ENCODE peak calls at places on chromosome 5, in five cellular contexts. One of them, this sample, is unnamed.

GRCh38 chr5:2531318-2531717 is 220.2 kb downstream of the IRX2 start:
- DNase-seq in HepG2: no peak
- DNase-seq in hepatocyte: no peak
- DNase-seq in neural progenitor cell: no peak
- DNase-seq in GM23338: no peak
- DNase-seq in this sample: no peak

GRCh38 chr5:37888476-37888875 is 48.6 kb upstream of the GDNF start:
- DNase-seq in HepG2: no peak
- DNase-seq in hepatocyte: no peak
- DNase-seq in neural progenitor cell: no peak
- DNase-seq in GM23338: no peak
- DNase-seq in this sample: no peak

GRCh38 chr5:131150408-131150807 is 14.6 kb downstream of the HINT1 start:
- DNase-seq in HepG2: no peak
- DNase-seq in hepatocyte: no peak
- DNase-seq in neural progenitor cell: no peak
- DNase-seq in GM23338: no peak
- DNase-seq in this sample: no peak

GRCh38 chr5:154945695-154946301 is 4.9 kb downstream of the MRPL22 start:
- DNase-seq in HepG2: no peak
- DNase-seq in hepatocyte: no peak
- DNase-seq in neural progenitor cell: peak; percentile 20
- DNase-seq in GM23338: peak; percentile 49
- DNase-seq in this sample: no peak

GRCh38 chr5:168317521-168318147 is 26.2 kb downstream of the WWC1 start:
- DNase-seq in HepG2: peak; percentile 92
- DNase-seq in hepatocyte: peak; percentile 95
- DNase-seq in neural progenitor cell: peak; percentile 35
- DNase-seq in GM23338: no peak
- DNase-seq in this sample: peak; percentile 84

GRCh38 chr5:169176686-169177430 is 124.1 kb downstream of the SLIT3 start:
- DNase-seq in HepG2: no peak
- DNase-seq in hepatocyte: no peak
- DNase-seq in neural progenitor cell: no peak
- DNase-seq in GM23338: no peak
- DNase-seq in this sample: no peak

GRCh38 chr5:143245929-143246561 is 157.4 kb downstream of the NR3C1 start:
- DNase-seq in HepG2: peak; percentile 64
- DNase-seq in hepatocyte: peak; percentile 44
- DNase-seq in neural progenitor cell: no peak
- DNase-seq in GM23338: no peak
- DNase-seq in this sample: peak; percentile 81

GRCh38 chr5:160260881-160261815 is 31.8 kb downstream of the FABP6 start:
- DNase-seq in HepG2: peak; percentile 50
- DNase-seq in hepatocyte: peak; percentile 87
- DNase-seq in neural progenitor cell: peak; percentile 54
- DNase-seq in GM23338: no peak
- DNase-seq in this sample: peak; percentile 76

GRCh38 chr5:41869150-41869738 is 981 bp downstream of the OXCT1 start:
- DNase-seq in HepG2: no peak
- DNase-seq in hepatocyte: peak; percentile 34
- DNase-seq in neural progenitor cell: peak; percentile 56
- DNase-seq in GM23338: peak; percentile 61
- DNase-seq in this sample: peak; percentile 73

GRCh38 chr5:136030252-136030651 is 1.5 kb downstream of the TGFBI start:
- DNase-seq in HepG2: no peak
- DNase-seq in hepatocyte: no peak
- DNase-seq in neural progenitor cell: no peak
- DNase-seq in GM23338: no peak
- DNase-seq in this sample: no peak

GRCh38 chr5:138725153-138725884 is 27.9 kb upstream of the CTNNA1 start:
- DNase-seq in HepG2: peak; percentile 57
- DNase-seq in hepatocyte: peak; percentile 77
- DNase-seq in neural progenitor cell: peak; percentile 66
- DNase-seq in GM23338: peak; percentile 93
- DNase-seq in this sample: no peak

GRCh38 chr5:62585306-62585705 is 6.7 kb downstream of the LRRC70 start:
- DNase-seq in HepG2: no peak
- DNase-seq in hepatocyte: no peak
- DNase-seq in neural progenitor cell: no peak
- DNase-seq in GM23338: no peak
- DNase-seq in this sample: no peak

GRCh38 chr5:122195784-122196394 is 66.5 kb downstream of the ZNF474 start:
- DNase-seq in HepG2: peak; percentile 11
- DNase-seq in hepatocyte: peak; percentile 73
- DNase-seq in neural progenitor cell: peak; percentile 74
- DNase-seq in GM23338: peak; percentile 82
- DNase-seq in this sample: no peak

GRCh38 chr5:170971-171800 is 20.1 kb upstream of the LRRC14B start:
- DNase-seq in HepG2: no peak
- DNase-seq in hepatocyte: no peak
- DNase-seq in neural progenitor cell: no peak
- DNase-seq in GM23338: no peak
- DNase-seq in this sample: peak; percentile 75

GRCh38 chr5:61625682-61626620 is 293.9 kb downstream of the ZSWIM6 start:
- DNase-seq in HepG2: no peak
- DNase-seq in hepatocyte: peak; percentile 73
- DNase-seq in neural progenitor cell: peak; percentile 74
- DNase-seq in GM23338: peak; percentile 81
- DNase-seq in this sample: peak; percentile 92

GRCh38 chr5:127664082-127664481 is 15.2 kb downstream of the CTXN3 start:
- DNase-seq in HepG2: no peak
- DNase-seq in hepatocyte: no peak
- DNase-seq in neural progenitor cell: no peak
- DNase-seq in GM23338: no peak
- DNase-seq in this sample: no peak

GRCh38 chr5:35575578-35575977 is 42.1 kb upstream of the SPEF2 start:
- DNase-seq in HepG2: no peak
- DNase-seq in hepatocyte: no peak
- DNase-seq in neural progenitor cell: no peak
- DNase-seq in GM23338: no peak
- DNase-seq in this sample: no peak

GRCh38 chr5:87686975-87687374 is 274.2 kb upstream of the CCNH start:
- DNase-seq in HepG2: no peak
- DNase-seq in hepatocyte: no peak
- DNase-seq in neural progenitor cell: no peak
- DNase-seq in GM23338: no peak
- DNase-seq in this sample: no peak

GRCh38 chr5:14134086-14134485 is 9.1 kb upstream of the TRIO start:
- DNase-seq in HepG2: no peak
- DNase-seq in hepatocyte: no peak
- DNase-seq in neural progenitor cell: no peak
- DNase-seq in GM23338: no peak
- DNase-seq in this sample: no peak

GRCh38 chr5:31452314-31452713 is 79.6 kb downstream of the DROSHA start:
- DNase-seq in HepG2: no peak
- DNase-seq in hepatocyte: no peak
- DNase-seq in neural progenitor cell: no peak
- DNase-seq in GM23338: no peak
- DNase-seq in this sample: no peak

GRCh38 chr5:69242215-69242927 is 7.7 kb downstream of the CDK7 start:
- DNase-seq in HepG2: no peak
- DNase-seq in hepatocyte: no peak
- DNase-seq in neural progenitor cell: no peak
- DNase-seq in GM23338: no peak
- DNase-seq in this sample: no peak

GRCh38 chr5:69252437-69252836 is 17.8 kb downstream of the CDK7 start:
- DNase-seq in HepG2: no peak
- DNase-seq in hepatocyte: no peak
- DNase-seq in neural progenitor cell: no peak
- DNase-seq in GM23338: no peak
- DNase-seq in this sample: no peak

GRCh38 chr5:69250593-69250992 is 15.9 kb downstream of the CDK7 start:
- DNase-seq in HepG2: no peak
- DNase-seq in hepatocyte: no peak
- DNase-seq in neural progenitor cell: no peak
- DNase-seq in GM23338: no peak
- DNase-seq in this sample: no peak

GRCh38 chr5:69245031-69245430 is 10.3 kb downstream of the CDK7 start:
- DNase-seq in HepG2: no peak
- DNase-seq in hepatocyte: no peak
- DNase-seq in neural progenitor cell: no peak
- DNase-seq in GM23338: no peak
- DNase-seq in this sample: no peak

GRCh38 chr5:69248019-69248418 is 13.3 kb downstream of the CDK7 start:
- DNase-seq in HepG2: no peak
- DNase-seq in hepatocyte: no peak
- DNase-seq in neural progenitor cell: no peak
- DNase-seq in GM23338: no peak
- DNase-seq in this sample: no peak
- H3K79me2 ChIP-seq in HepG2: peaks cover 77% of the 10 kb centered on the region
- H3K79me2 ChIP-seq in hepatocyte: peaks cover 90% of the 10 kb centered on the region
- H3K79me2 ChIP-seq in neural progenitor cell: peaks cover 89% of the 10 kb centered on the region
- H3K79me2 ChIP-seq in GM23338: peaks cover 98% of the 10 kb centered on the region
- H3K79me2 ChIP-seq in this sample: peaks cover 92% of the 10 kb centered on the region

GRCh38 chr5:52868417-52868816 is 80.7 kb downstream of the ITGA1 start:
- DNase-seq in HepG2: no peak
- DNase-seq in hepatocyte: no peak
- DNase-seq in neural progenitor cell: no peak
- DNase-seq in GM23338: no peak
- DNase-seq in this sample: no peak

GRCh38 chr5:52869391-52869790 is 81.7 kb downstream of the ITGA1 start:
- DNase-seq in HepG2: no peak
- DNase-seq in hepatocyte: no peak
- DNase-seq in neural progenitor cell: no peak
- DNase-seq in GM23338: no peak
- DNase-seq in this sample: no peak

GRCh38 chr5:52875827-52876226 is 88.1 kb downstream of the ITGA1 start:
- DNase-seq in HepG2: no peak
- DNase-seq in hepatocyte: no peak
- DNase-seq in neural progenitor cell: no peak
- DNase-seq in GM23338: no peak
- DNase-seq in this sample: no peak

GRCh38 chr5:52867809-52868208 is 80.1 kb downstream of the ITGA1 start:
- DNase-seq in HepG2: no peak
- DNase-seq in hepatocyte: no peak
- DNase-seq in neural progenitor cell: no peak
- DNase-seq in GM23338: no peak
- DNase-seq in this sample: no peak

GRCh38 chr5:52870448-52870847 is 82.7 kb downstream of the ITGA1 start:
- DNase-seq in HepG2: peak; percentile 33
- DNase-seq in hepatocyte: peak; percentile 21
- DNase-seq in neural progenitor cell: peak; percentile 12
- DNase-seq in GM23338: no peak
- DNase-seq in this sample: peak; percentile 45
- H3K27ac ChIP-seq in HepG2: no peak overlapping the region
- H3K27ac ChIP-seq in hepatocyte: no peak overlapping the region
- H3K27ac ChIP-seq in neural progenitor cell: no peak overlapping the region
- H3K27ac ChIP-seq in GM23338: no peak overlapping the region
- H3K27ac ChIP-seq in this sample: peak overlapping the region; percentile 43

GRCh38 chr5:1497271-1497777 is 26.4 kb downstream of the LPCAT1 start:
- DNase-seq in HepG2: no peak
- DNase-seq in hepatocyte: no peak
- DNase-seq in neural progenitor cell: no peak
- DNase-seq in GM23338: no peak
- DNase-seq in this sample: no peak

GRCh38 chr5:1497795-1498622 is 25.8 kb downstream of the LPCAT1 start:
- DNase-seq in HepG2: no peak
- DNase-seq in hepatocyte: no peak
- DNase-seq in neural progenitor cell: no peak
- DNase-seq in GM23338: no peak
- DNase-seq in this sample: no peak

GRCh38 chr5:1500411-1501091 is 23.2 kb downstream of the LPCAT1 start:
- DNase-seq in HepG2: no peak
- DNase-seq in hepatocyte: no peak
- DNase-seq in neural progenitor cell: no peak
- DNase-seq in GM23338: no peak
- DNase-seq in this sample: no peak

GRCh38 chr5:1499851-1500250 is 23.9 kb downstream of the LPCAT1 start:
- DNase-seq in HepG2: no peak
- DNase-seq in hepatocyte: no peak
- DNase-seq in neural progenitor cell: no peak
- DNase-seq in GM23338: no peak
- DNase-seq in this sample: no peak

DNA sequence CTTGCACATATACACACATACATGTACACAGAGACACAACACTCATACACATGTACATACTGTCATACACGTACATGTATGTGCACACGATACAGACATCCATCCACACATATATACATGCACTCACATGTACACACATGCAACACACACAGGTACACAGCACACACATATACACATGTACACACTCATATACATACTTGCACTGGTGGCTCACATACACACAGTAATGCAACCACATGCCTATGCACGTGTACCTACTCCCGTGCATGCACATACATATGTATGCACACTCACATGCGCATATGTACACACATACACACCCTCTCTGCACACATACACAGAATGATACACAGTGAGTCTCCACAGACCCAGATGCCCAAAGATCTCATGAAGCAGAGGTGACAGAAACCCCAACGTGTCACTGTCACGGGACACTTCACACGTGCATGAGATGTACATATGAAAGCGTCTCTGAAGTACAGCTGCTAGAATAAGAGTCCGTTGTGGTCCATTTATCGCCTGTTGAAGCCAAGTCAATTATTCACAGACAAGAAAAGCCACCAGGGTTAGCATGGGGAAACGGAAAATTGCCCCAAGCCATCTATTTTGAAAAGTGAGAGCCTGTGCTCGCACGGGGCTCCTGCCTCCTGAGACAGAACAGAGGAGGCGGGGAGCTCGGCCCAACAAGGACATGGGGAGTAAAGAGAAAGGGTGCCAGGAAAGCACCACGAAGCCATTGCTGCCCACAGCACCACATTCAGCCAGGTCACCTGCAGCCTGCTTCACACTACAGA is 24.9 kb downstream of the LPCAT1 start:
- DNase-seq in HepG2: no peak
- DNase-seq in hepatocyte: no peak
- DNase-seq in neural progenitor cell: no peak
- DNase-seq in GM23338: no peak
- DNase-seq in this sample: no peak
- H3K79me2 ChIP-seq in HepG2: peaks cover 36% of the 10 kb centered on the region
- H3K79me2 ChIP-seq in hepatocyte: peaks cover 21% of the 10 kb centered on the region
- H3K79me2 ChIP-seq in neural progenitor cell: peaks cover 30% of the 10 kb centered on the region
- H3K79me2 ChIP-seq in GM23338: peaks cover 88% of the 10 kb centered on the region
- H3K79me2 ChIP-seq in this sample: peaks cover 35% of the 10 kb centered on the region

DNA sequence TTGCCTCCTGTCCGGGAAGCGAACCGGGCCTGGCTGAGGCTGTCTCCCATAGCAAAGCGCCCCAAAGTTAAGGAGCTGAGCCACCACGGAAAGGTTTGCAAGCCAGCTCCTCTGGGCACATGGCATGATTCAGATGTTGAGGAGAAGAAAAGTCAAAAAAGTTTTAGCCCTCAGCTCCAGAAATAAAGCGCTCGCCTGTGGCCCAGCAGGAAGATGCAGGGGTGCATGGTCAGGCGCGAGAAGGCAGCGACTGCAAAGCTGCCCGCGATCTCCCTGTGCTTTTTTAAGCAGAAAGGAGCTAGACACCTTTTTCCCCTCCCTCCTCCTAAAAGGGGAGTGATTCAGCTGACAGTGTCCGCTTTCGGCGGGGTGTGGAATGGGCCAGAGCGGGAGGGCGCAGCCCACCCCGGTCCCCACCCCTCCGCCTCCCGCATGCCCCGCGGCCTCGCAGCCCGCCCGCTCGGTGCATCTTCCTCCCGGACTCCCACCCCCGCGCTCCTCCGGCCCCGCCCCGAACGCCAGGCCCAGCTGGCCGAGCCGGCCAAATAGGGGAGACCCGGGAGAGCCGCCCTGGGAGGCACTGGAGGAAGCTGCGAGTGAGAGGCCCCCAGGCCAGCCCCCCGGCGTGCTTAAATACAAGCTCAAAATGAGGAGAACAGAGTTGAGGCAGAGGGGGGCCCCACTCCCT is at the start of gene ADAMTS12:
- DNase-seq in HepG2: no peak
- DNase-seq in hepatocyte: peak; percentile 41
- DNase-seq in neural progenitor cell: peak; percentile 84
- DNase-seq in GM23338: peak; percentile 71
- DNase-seq in this sample: peak; percentile 93
- H3K27ac ChIP-seq in HepG2: no peak within 1 kb of the TSS
- H3K27ac ChIP-seq in hepatocyte: no peak within 1 kb of the TSS
- H3K27ac ChIP-seq in neural progenitor cell: peak within 1 kb of the TSS; percentile 44
- H3K27ac ChIP-seq in GM23338: peak within 1 kb of the TSS; percentile 82
- H3K27ac ChIP-seq in this sample: peak within 1 kb of the TSS; percentile 84